ENCODE peak calls at places on chromosome 5, in nine cellular contexts. D is breast epithelium, V is left ventricle myocardium inferior, N is kidney, G is heart right ventricle, Q is neural progenitor cell, W is fibroblast of mammary gland, X is osteoblast, O is body of pancreas. U is an unnamed sample.

GRCh38 chr5:50667079-50667652 is 729 bp downstream of the PARP8 start:
- DNase-seq in D (peak), V (peak), N (peak), G (peak), Q (peak), W (peak), X (peak), O (peak), U (peak)

GRCh38 chr5:39417979-39418378 is 6.8 kb downstream of the DAB2 start:
- DNase-seq in D (no peak), V (no peak), N (no peak), G (no peak), Q (no peak), W (no peak), X (no peak), O (no peak), U (no peak)

GRCh38 chr5:122704247-122705036 is 70.4 kb upstream of the SNX2 start:
- DNase-seq in D (no peak), V (no peak), N (no peak), G (no peak), Q (peak), W (peak), X (no peak), O (no peak), U (peak)

GRCh38 chr5:149702607-149702952 is 27.5 kb upstream of the PPARGC1B start:
- DNase-seq in D (no peak), V (no peak), N (no peak), G (no peak), Q (no peak), W (no peak), X (no peak), O (no peak), U (no peak)

GRCh38 chr5:362189-362588 is 40.7 kb downstream of the AHRR start:
- DNase-seq in D (peak), V (no peak), N (no peak), G (no peak), Q (no peak), W (no peak), X (peak), O (no peak), U (no peak)

GRCh38 chr5:109297900-109298299 is 111.9 kb downstream of the PJA2 start:
- DNase-seq in D (no peak), V (no peak), N (no peak), G (no peak), Q (no peak), W (no peak), X (no peak), O (no peak), U (no peak)

GRCh38 chr5:120630550-120630949 is 166.4 kb downstream of the PRR16 start:
- DNase-seq in D (no peak), V (no peak), N (no peak), G (no peak), Q (no peak), W (no peak), X (no peak), O (no peak), U (no peak)

GRCh38 chr5:79488775-79489174 is 25.2 kb downstream of the HOMER1 start:
- DNase-seq in D (no peak), V (no peak), N (no peak), G (no peak), Q (no peak), W (no peak), X (peak), O (no peak), U (no peak)

DNA sequence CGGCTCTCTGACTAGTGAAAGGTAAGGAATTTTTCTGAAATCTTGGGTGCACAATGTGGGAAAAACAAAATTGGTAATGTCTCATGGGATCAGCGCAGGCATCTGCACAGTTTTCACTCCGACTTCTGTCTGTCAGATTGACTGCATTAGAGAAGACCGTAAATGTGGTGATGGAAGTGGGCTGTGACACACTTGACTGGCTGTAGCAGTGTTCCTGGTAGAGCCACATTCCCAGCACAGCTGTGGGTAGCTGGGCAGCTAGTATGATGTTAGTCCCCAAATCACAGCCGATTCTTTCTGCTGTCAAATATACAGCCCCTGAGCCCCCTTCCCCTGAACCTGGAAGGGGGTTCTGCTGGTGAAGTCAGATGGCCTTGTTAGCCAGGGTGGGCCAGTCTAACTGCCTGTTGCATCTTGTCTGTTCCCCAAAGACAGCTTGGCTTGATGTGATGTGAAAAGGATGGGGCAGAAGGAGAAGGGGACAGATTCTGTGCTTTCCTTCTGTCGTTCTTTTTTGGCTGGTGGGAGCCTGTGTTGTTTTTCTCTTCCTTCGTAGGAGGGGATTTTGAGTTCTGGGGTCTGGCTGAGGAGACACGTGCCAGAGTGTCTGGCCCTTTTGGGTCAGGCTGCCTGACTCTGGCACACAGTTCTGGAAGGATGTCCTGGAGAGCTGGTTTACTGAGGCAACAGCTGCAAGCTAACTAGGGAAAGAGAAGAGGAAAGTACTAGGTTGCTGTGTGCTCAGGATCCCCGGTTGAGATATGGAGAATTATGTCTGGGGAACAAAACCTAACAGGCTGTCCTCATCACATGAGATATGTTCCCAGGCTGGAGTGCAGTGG is 66.4 kb upstream of the SPRY4 start:
- DNase-seq in D (no peak), V (no peak), N (no peak), G (no peak), Q (no peak), W (no peak), X (no peak), O (no peak), U (no peak)
- H3K4me3 ChIP-seq in D (no peak), V (no peak), N (no peak), G (no peak), Q (no peak), W (no peak), X (no peak), O (no peak), U (no peak)

GRCh38 chr5:142508027-142508426 is 177.9 kb downstream of the FGF1 start:
- DNase-seq in D (no peak), V (no peak), N (no peak), G (no peak), Q (no peak), W (no peak), X (no peak), O (peak), U (no peak)
- H3K4me3 ChIP-seq in D (no peak), V (no peak), N (peak), G (no peak), Q (no peak), W (no peak), X (no peak), O (no peak), U (no peak)

GRCh38 chr5:10632110-10632903 is 68.4 kb downstream of the ANKRD33B start:
- DNase-seq in D (no peak), V (no peak), N (peak), G (no peak), Q (no peak), W (peak), X (no peak), O (no peak), U (no peak)
- H3K4me3 ChIP-seq in D (no peak), V (no peak), N (no peak), G (no peak), Q (no peak), W (no peak), X (no peak), O (no peak), U (no peak)

GRCh38 chr5:43033845-43034590 is 6.1 kb downstream of the ANXA2R start:
- DNase-seq in D (no peak), V (no peak), N (no peak), G (no peak), Q (peak), W (no peak), X (no peak), O (no peak), U (no peak)
- H3K4me3 ChIP-seq in D (peak), V (peak), N (peak), G (peak), Q (no peak), W (no peak), X (no peak), O (no peak), U (no peak)

DNA sequence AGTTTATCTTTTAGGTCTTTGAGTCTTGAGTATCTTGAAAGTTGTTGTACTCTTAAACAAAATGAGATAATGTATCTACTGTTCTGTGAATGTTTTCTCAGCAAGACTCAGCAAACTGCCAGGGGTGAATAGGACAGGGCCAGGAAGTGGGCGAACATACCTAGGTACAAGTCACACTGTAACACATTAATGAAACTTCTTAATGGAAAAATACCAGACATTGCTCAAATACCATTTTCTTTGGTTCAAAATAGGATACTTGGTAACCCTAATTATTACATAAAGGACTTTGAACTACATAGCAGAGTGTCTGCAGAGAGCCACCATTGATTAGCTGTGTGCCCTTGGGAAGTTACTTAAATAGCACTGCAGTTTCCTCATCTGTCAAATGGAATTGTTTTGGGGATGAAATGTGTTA is 197.5 kb downstream of the ARHGEF28 start:
- DNase-seq in D (peak), V (no peak), N (no peak), G (no peak), Q (no peak), W (no peak), X (no peak), O (peak), U (no peak)
- H3K4me3 ChIP-seq in D (no peak), V (no peak), N (peak), G (no peak), Q (no peak), W (no peak), X (no peak), O (no peak), U (no peak)

GRCh38 chr5:142727736-142728047 is 41.8 kb upstream of the FGF1 start:
- DNase-seq in D (no peak), V (no peak), N (no peak), G (no peak), Q (no peak), W (no peak), X (no peak), O (no peak), U (no peak)
- H3K4me3 ChIP-seq in D (no peak), V (no peak), N (no peak), G (no peak), Q (no peak), W (no peak), X (no peak), O (no peak), U (no peak)

GRCh38 chr5:88885043-88885442 is 2.1 kb upstream of the MEF2C start:
- DNase-seq in D (no peak), V (no peak), N (no peak), G (no peak), Q (no peak), W (no peak), X (no peak), O (no peak), U (no peak)
- H3K4me3 ChIP-seq in D (no peak), V (peak), N (peak), G (no peak), Q (no peak), W (no peak), X (no peak), O (no peak), U (no peak)